ENCODE peak calls at places on chromosomes 4 and X, in seven cellular contexts. T is brain microvascular endothelial cell, I is nephron progenitor cell, M is adrenal gland, V is H9, D is endodermal cell, L is left lung. U is an unnamed sample.
A peak's percentile ranks its signal among the peaks of the same experiment; 100 is the strongest.

GRCh38 chrX:43666301-43666912 is 10.3 kb downstream of the MAOA start:
- DNase-seq in V (no peak), L (no peak), T (no peak), M (no peak), D (no peak), I (no peak), U (no peak)

GRCh38 chrX:150258463-150259430 is 104.4 kb upstream of the MAMLD1 start:
- DNase-seq in L (no peak), V (no peak), M (no peak), I (no peak), D (peak; percentile 29), T (no peak), U (no peak)

GRCh38 chrX:50805316-50805715 is 8.7 kb downstream of the SHROOM4 start:
- DNase-seq in L (no peak), M (no peak), D (no peak), V (no peak), I (no peak), T (no peak), U (no peak)

GRCh38 chr4:139416073-139416673 is 37.7 kb upstream of the RAB33B start:
- DNase-seq in V (no peak), I (peak; percentile 5), M (no peak), T (peak; percentile 16), L (no peak), D (no peak), U (peak; percentile 17)

GRCh38 chr4:18611008-18611407 is 589.5 kb upstream of the LCORL start:
- DNase-seq in M (no peak), T (no peak), L (no peak), D (no peak), I (no peak), V (no peak), U (no peak)

GRCh38 chr4:88623097-88623496 is 30.8 kb downstream of the HERC3 start:
- DNase-seq in L (no peak), M (peak; percentile 76), V (no peak), T (peak; percentile 75), I (no peak), D (no peak), U (peak; percentile 89)

GRCh38 chr4:171353535-171353934 is 459.7 kb upstream of the GALNTL6 start:
- DNase-seq in D (no peak), V (no peak), I (no peak), T (no peak), L (no peak), M (no peak), U (no peak)

GRCh38 chr4:55437356-55437796 is 41.6 kb downstream of the TMEM165 start:
- DNase-seq in I (no peak), D (no peak), M (peak; percentile 33), V (no peak), T (peak; percentile 76), L (no peak), U (no peak)

GRCh38 chr4:184831153-184831552 is 5.4 kb upstream of the ACSL1 start:
- DNase-seq in T (no peak), D (no peak), I (no peak), M (no peak), V (no peak), L (no peak), U (no peak)

GRCh38 chr4:112765317-112765989 is 128.5 kb downstream of the LARP7 start:
- DNase-seq in D (peak; percentile 62), M (no peak), I (peak; percentile 23), V (no peak), L (no peak), T (peak; percentile 3), U (no peak)
- TF ChIP-seq CTCF in D (peak; percentile 80), M (peak; percentile 28), I (peak; percentile 52), V (peak; percentile 76), L (no peak), T (peak; percentile 64), U (peak; percentile 52)

GRCh38 chr4:83364312-83364711 is 29.7 kb upstream of the HPSE start:
- DNase-seq in V (no peak), M (no peak), L (no peak), D (no peak), I (no peak), T (no peak), U (no peak)

GRCh38 chr4:83371235-83371634 is 36.6 kb upstream of the HPSE start:
- DNase-seq in T (no peak), V (no peak), M (no peak), D (no peak), L (no peak), I (no peak), U (no peak)

GRCh38 chr4:83371936-83372335 is 37.3 kb upstream of the HPSE start:
- DNase-seq in I (no peak), L (no peak), V (no peak), D (no peak), T (no peak), M (no peak), U (no peak)

GRCh38 chr4:83370640-83370906 is 35.9 kb upstream of the HPSE start:
- DNase-seq in L (no peak), I (no peak), T (peak; percentile 8), V (no peak), M (no peak), D (no peak), U (no peak)

GRCh38 chr4:83369825-83370639 is 35.4 kb upstream of the HPSE start:
- DNase-seq in L (no peak), V (no peak), T (no peak), D (no peak), M (no peak), I (no peak), U (no peak)
- TF ChIP-seq CTCF in L (no peak), V (no peak), T (no peak), D (no peak), M (no peak), I (no peak), U (peak; percentile 8)

DNA sequence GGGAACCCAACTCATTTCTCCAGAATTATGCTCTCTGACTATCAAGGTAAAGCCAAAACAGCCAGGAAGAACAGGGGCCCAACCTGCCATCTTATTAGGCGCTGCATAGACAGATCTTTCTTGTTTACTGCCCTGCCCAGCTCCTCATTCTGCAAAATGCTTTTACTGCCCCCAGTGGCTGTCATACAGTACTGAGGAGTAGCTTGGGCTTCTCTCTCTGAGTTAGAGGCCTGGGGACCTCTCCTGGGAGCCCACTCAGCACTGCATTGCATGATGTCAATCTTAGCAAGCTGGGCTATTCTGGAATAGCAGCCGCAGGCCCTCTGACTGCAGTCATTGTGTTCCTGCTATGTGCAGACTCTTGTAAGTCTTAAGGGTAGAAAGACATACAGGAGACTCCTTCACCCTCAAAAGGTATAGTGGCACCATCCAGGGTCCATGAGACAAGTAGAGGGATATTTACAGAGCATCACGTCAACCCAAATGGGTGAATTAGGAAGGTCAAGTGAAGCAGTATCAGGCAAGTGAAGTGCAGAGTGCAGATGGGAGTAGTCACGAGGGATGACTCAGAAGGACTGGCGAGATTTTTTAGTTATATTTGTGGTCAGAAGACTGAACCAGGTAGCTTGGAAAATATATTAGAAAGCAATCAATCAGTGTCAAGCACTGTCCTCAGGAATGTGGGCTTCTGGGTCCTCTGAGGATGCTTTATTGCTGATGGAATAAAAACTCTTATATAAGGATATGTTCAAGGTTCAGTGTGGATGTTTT is 294.1 kb upstream of the SFRP2 start:
- DNase-seq in T (no peak), V (peak; percentile 80), D (peak; percentile 85), I (no peak), M (no peak), L (no peak), U (no peak)
- TF ChIP-seq CTCF in T (peak; percentile 70), V (peak; percentile 79), D (peak; percentile 84), I (peak; percentile 33), M (no peak), L (no peak), U (peak; percentile 41)

GRCh38 chr4:54372951-54373350 is 143.9 kb downstream of the PDGFRA start:
- DNase-seq in L (no peak), I (no peak), V (no peak), M (no peak), T (no peak), D (no peak), U (no peak)

GRCh38 chr4:54363037-54363436 is 133.9 kb downstream of the PDGFRA start:
- DNase-seq in V (no peak), M (no peak), T (no peak), L (no peak), I (no peak), D (peak; percentile 58), U (no peak)

GRCh38 chr4:54371211-54371610 is 142.1 kb downstream of the PDGFRA start:
- DNase-seq in D (no peak), V (no peak), I (no peak), M (no peak), L (no peak), T (no peak), U (no peak)

GRCh38 chr4:54368861-54369260 is 139.8 kb downstream of the PDGFRA start:
- DNase-seq in V (no peak), T (no peak), D (no peak), M (no peak), L (no peak), I (no peak), U (no peak)

GRCh38 chr4:54367059-54367458 is 138.0 kb downstream of the PDGFRA start:
- DNase-seq in T (no peak), M (no peak), V (no peak), D (no peak), L (no peak), I (no peak), U (no peak)
- TF ChIP-seq CTCF in T (peak; percentile 23), M (no peak), V (peak; percentile 17), D (no peak), L (no peak), I (no peak), U (no peak)

GRCh38 chr4:182917182-182918043 is at the start of gene DCTD:
- DNase-seq in I (peak; percentile 86), D (peak; percentile 88), V (peak; percentile 80), T (peak; percentile 28), L (peak; percentile 95), M (peak; percentile 72), U (no peak)
- TF ChIP-seq CTCF in I (no peak), D (peak; percentile 69), V (peak; percentile 53), T (peak; percentile 64), L (peak; percentile 23), M (peak; percentile 20), U (peak; percentile 45)

GRCh38 chrX:75038925-75039324 is 113.7 kb upstream of the NEXMIF start:
- DNase-seq in T (peak; percentile 1), V (no peak), D (peak; percentile 44), M (no peak), L (no peak), I (no peak), U (peak; percentile 3)
- TF ChIP-seq CTCF in T (peak; percentile 12), V (peak; percentile 48), D (peak; percentile 55), M (no peak), L (no peak), I (no peak), U (peak; percentile 53)

GRCh38 chr4:24569662-24570061 is 14.7 kb downstream of the DHX15 start:
- DNase-seq in I (no peak), M (no peak), L (no peak), T (no peak), V (no peak), D (no peak), U (no peak)

GRCh38 chr4:24568425-24568824 is 15.9 kb downstream of the DHX15 start:
- DNase-seq in M (no peak), I (no peak), D (no peak), V (no peak), T (no peak), L (no peak), U (no peak)

GRCh38 chr4:24573582-24573981 is 10.8 kb downstream of the DHX15 start:
- DNase-seq in I (no peak), T (no peak), L (no peak), V (no peak), M (no peak), D (no peak), U (no peak)

GRCh38 chr4:24570574-24571236 is 13.6 kb downstream of the DHX15 start:
- DNase-seq in M (no peak), I (no peak), V (no peak), T (no peak), D (no peak), L (no peak), U (no peak)

GRCh38 chr4:24570172-24570571 is 14.2 kb downstream of the DHX15 start:
- DNase-seq in T (no peak), V (no peak), I (no peak), L (no peak), M (no peak), D (no peak), U (no peak)
- TF ChIP-seq CTCF in T (no peak), V (no peak), I (no peak), L (no peak), M (no peak), D (no peak), U (no peak)